ENCODE peak calls at places on chromosomes 7 and 10, in seven cellular contexts. T is ELF-1, C is ovary, R is adrenal gland, W is left ventricle myocardium superior, Z is NCI-H2171, F is HFFc6. N is an unnamed sample.

GRCh38 chr10:44195120-44196007 is 189.5 kb downstream of the CXCL12 start:
- DNase-seq in T (no peak), C (peak), R (peak), W (peak), Z (no peak), F (peak), N (no peak)

GRCh38 chr7:88735920-88736319 is 23.6 kb upstream of the ZNF804B start:
- DNase-seq in T (no peak), C (no peak), R (no peak), W (no peak), Z (no peak), F (no peak), N (no peak)

GRCh38 chr10:72567421-72567820 is 58.5 kb downstream of the MICU1 start:
- DNase-seq in T (no peak), C (no peak), R (peak), W (no peak), Z (no peak), F (peak), N (no peak)

GRCh38 chr7:106545275-106545674 is 115.7 kb downstream of the CCDC71L start:
- DNase-seq in T (no peak), C (no peak), R (no peak), W (no peak), Z (no peak), F (no peak), N (no peak)

GRCh38 chr10:35754489-35754888 is 112.4 kb upstream of the FZD8 start:
- DNase-seq in T (no peak), C (no peak), R (no peak), W (no peak), Z (no peak), F (no peak), N (no peak)

GRCh38 chr10:29783211-29783947 is 148.6 kb upstream of the SVIL start:
- DNase-seq in T (no peak), C (no peak), R (no peak), W (no peak), Z (no peak), F (no peak), N (no peak)

GRCh38 chr10:48237856-48238250 is 36.6 kb downstream of the FRMPD2 start:
- DNase-seq in T (no peak), C (no peak), R (no peak), W (no peak), Z (no peak), F (no peak), N (no peak)

GRCh38 chr10:110822708-110823291 is 48.9 kb upstream of the PDCD4 start:
- DNase-seq in T (peak), C (no peak), R (no peak), W (no peak), Z (no peak), F (no peak), N (peak)

GRCh38 chr10:43380610-43381222 is 9.3 kb downstream of the FXYD4 start:
- DNase-seq in T (no peak), C (no peak), R (no peak), W (no peak), Z (no peak), F (no peak), N (no peak)

GRCh38 chr7:98420966-98421612 is 20.2 kb upstream of the BAIAP2L1 start:
- DNase-seq in T (peak), C (peak), R (peak), W (peak), Z (peak), F (no peak), N (peak)

GRCh38 chr7:108603922-108604684 is 34.4 kb downstream of the DNAJB9 start:
- DNase-seq in T (no peak), C (no peak), R (no peak), W (no peak), Z (peak), F (no peak), N (no peak)

GRCh38 chr10:128062837-128063563 is 63.2 kb downstream of the MKI67 start:
- DNase-seq in T (no peak), C (no peak), R (peak), W (peak), Z (no peak), F (no peak), N (no peak)

GRCh38 chr7:78134256-78134655 is 335.7 kb downstream of the PHTF2 start:
- DNase-seq in T (no peak), C (no peak), R (peak), W (no peak), Z (peak), F (peak), N (peak)

N was measured in iPS-NIHi11.